ENCODE peak calls at places on chromosomes 2 and 18, in four cellular contexts. One of them, this sample, is unnamed.
A peak's percentile ranks its signal among the peaks of the same experiment; 100 is the strongest.

GRCh38 chr18:73708596-73708995 is 439.0 kb downstream of the FBXO15 start:
- DNase-seq in brain microvascular endothelial cell: no peak
- DNase-seq in SHP77: no peak
- DNase-seq in HFF-Myc: no peak
- DNase-seq in this sample: no peak

GRCh38 chr2:100742884-100743283 is 77.1 kb upstream of the NPAS2 start:
- DNase-seq in brain microvascular endothelial cell: peak; percentile 85
- DNase-seq in SHP77: no peak
- DNase-seq in HFF-Myc: peak; percentile 94
- DNase-seq in this sample: no peak

GRCh38 chr2:65368464-65368863 is 63.9 kb downstream of the SPRED2 start:
- DNase-seq in brain microvascular endothelial cell: no peak
- DNase-seq in SHP77: no peak
- DNase-seq in HFF-Myc: no peak
- DNase-seq in this sample: no peak

GRCh38 chr2:32738939-32739338 is 111.1 kb downstream of the TTC27 start:
- DNase-seq in brain microvascular endothelial cell: no peak
- DNase-seq in SHP77: no peak
- DNase-seq in HFF-Myc: no peak
- DNase-seq in this sample: no peak

GRCh38 chr2:61450144-61450543 is 20.7 kb downstream of the USP34 start:
- DNase-seq in brain microvascular endothelial cell: no peak
- DNase-seq in SHP77: no peak
- DNase-seq in HFF-Myc: no peak
- DNase-seq in this sample: no peak

GRCh38 chr2:69177785-69178636 is 165.0 kb downstream of the ANTXR1 start:
- DNase-seq in brain microvascular endothelial cell: peak; percentile 86
- DNase-seq in SHP77: no peak
- DNase-seq in HFF-Myc: no peak
- DNase-seq in this sample: peak; percentile 94

GRCh38 chr2:113157108-113157896 is 16.5 kb upstream of the PSD4 start:
- DNase-seq in brain microvascular endothelial cell: no peak
- DNase-seq in SHP77: no peak
- DNase-seq in HFF-Myc: no peak
- DNase-seq in this sample: no peak

GRCh38 chr2:232901711-232902578 is 31.9 kb downstream of the SNORC start:
- DNase-seq in brain microvascular endothelial cell: peak; percentile 92
- DNase-seq in SHP77: no peak
- DNase-seq in HFF-Myc: peak; percentile 82
- DNase-seq in this sample: no peak

GRCh38 chr2:86790134-86790827 is 432 bp downstream of the CD8A start:
- DNase-seq in brain microvascular endothelial cell: no peak
- DNase-seq in SHP77: no peak
- DNase-seq in HFF-Myc: no peak
- DNase-seq in this sample: no peak

GRCh38 chr2:84546551-84546950 is 30.3 kb downstream of the DNAH6 start:
- DNase-seq in brain microvascular endothelial cell: no peak
- DNase-seq in SHP77: no peak
- DNase-seq in HFF-Myc: no peak
- DNase-seq in this sample: no peak

GRCh38 chr2:191846787-191847620 is at the start of gene CAVIN2:
- DNase-seq in brain microvascular endothelial cell: peak; percentile 82
- DNase-seq in SHP77: no peak
- DNase-seq in HFF-Myc: peak; percentile 56
- DNase-seq in this sample: no peak

GRCh38 chr2:199431748-199432213 is 26.0 kb downstream of the SATB2 start:
- DNase-seq in brain microvascular endothelial cell: peak; percentile 52
- DNase-seq in SHP77: no peak
- DNase-seq in HFF-Myc: no peak
- DNase-seq in this sample: no peak

GRCh38 chr2:179812501-179812900 is 48.9 kb downstream of the ZNF385B start:
- DNase-seq in brain microvascular endothelial cell: no peak
- DNase-seq in SHP77: no peak
- DNase-seq in HFF-Myc: no peak
- DNase-seq in this sample: no peak

GRCh38 chr2:176447616-176448015 is 178.4 kb downstream of the MTX2 start:
- DNase-seq in brain microvascular endothelial cell: no peak
- DNase-seq in SHP77: no peak
- DNase-seq in HFF-Myc: no peak
- DNase-seq in this sample: no peak

GRCh38 chr2:109586687-109587086 is 27.1 kb downstream of the SEPTIN10 start:
- DNase-seq in brain microvascular endothelial cell: no peak
- DNase-seq in SHP77: no peak
- DNase-seq in HFF-Myc: no peak
- DNase-seq in this sample: no peak

GRCh38 chr2:19488009-19488691 is 129.7 kb upstream of the OSR1 start:
- DNase-seq in brain microvascular endothelial cell: peak; percentile 43
- DNase-seq in SHP77: no peak
- DNase-seq in HFF-Myc: no peak
- DNase-seq in this sample: no peak

GRCh38 chr18:36756262-36756661 is 72.5 kb downstream of the TPGS2 start:
- DNase-seq in brain microvascular endothelial cell: no peak
- DNase-seq in SHP77: no peak
- DNase-seq in HFF-Myc: peak; percentile 63
- DNase-seq in this sample: no peak

GRCh38 chr2:177246000-177246399 is 18.5 kb downstream of the NFE2L2 start:
- DNase-seq in brain microvascular endothelial cell: no peak
- DNase-seq in SHP77: no peak
- DNase-seq in HFF-Myc: no peak
- DNase-seq in this sample: no peak

GRCh38 chr2:237432484-237433092 is 18.6 kb upstream of the COL6A3 start:
- DNase-seq in brain microvascular endothelial cell: peak; percentile 95
- DNase-seq in SHP77: no peak
- DNase-seq in HFF-Myc: no peak
- DNase-seq in this sample: no peak

GRCh38 chr2:32741575-32741974 is 113.7 kb downstream of the TTC27 start:
- DNase-seq in brain microvascular endothelial cell: no peak
- DNase-seq in SHP77: no peak
- DNase-seq in HFF-Myc: no peak
- DNase-seq in this sample: no peak

GRCh38 chr2:100283724-100284501 is 38.4 kb downstream of the LONRF2 start:
- DNase-seq in brain microvascular endothelial cell: no peak
- DNase-seq in SHP77: no peak
- DNase-seq in HFF-Myc: peak; percentile 82
- DNase-seq in this sample: no peak

GRCh38 chr2:237223208-237223861 is 137.6 kb downstream of the COPS8 start:
- DNase-seq in brain microvascular endothelial cell: peak; percentile 97
- DNase-seq in SHP77: no peak
- DNase-seq in HFF-Myc: peak; percentile 94
- DNase-seq in this sample: peak; percentile 54

GRCh38 chr2:152352616-152353015 is 17.6 kb downstream of the FMNL2 start:
- DNase-seq in brain microvascular endothelial cell: no peak
- DNase-seq in SHP77: no peak
- DNase-seq in HFF-Myc: no peak
- DNase-seq in this sample: no peak

GRCh38 chr2:9648821-9649220 is 18.0 kb upstream of the YWHAQ start:
- DNase-seq in brain microvascular endothelial cell: no peak
- DNase-seq in SHP77: no peak
- DNase-seq in HFF-Myc: no peak
- DNase-seq in this sample: no peak

GRCh38 chr18:33839452-33840225 is 261.6 kb downstream of the ASXL3 start:
- DNase-seq in brain microvascular endothelial cell: peak; percentile 50
- DNase-seq in SHP77: peak; percentile 73
- DNase-seq in HFF-Myc: peak; percentile 16
- DNase-seq in this sample: no peak

GRCh38 chr18:3107740-3108151 is 94.8 kb upstream of the LPIN2 start:
- DNase-seq in brain microvascular endothelial cell: no peak
- DNase-seq in SHP77: no peak
- DNase-seq in HFF-Myc: no peak
- DNase-seq in this sample: no peak

GRCh38 chr2:45780541-45781463 is 129.3 kb downstream of the PRKCE start:
- DNase-seq in brain microvascular endothelial cell: no peak
- DNase-seq in SHP77: no peak
- DNase-seq in HFF-Myc: no peak
- DNase-seq in this sample: no peak

GRCh38 chr2:171327043-171327496 is 106.7 kb downstream of the METTL8 start:
- DNase-seq in brain microvascular endothelial cell: no peak
- DNase-seq in SHP77: no peak
- DNase-seq in HFF-Myc: no peak
- DNase-seq in this sample: no peak

GRCh38 chr2:235042576-235043515 is 91.0 kb downstream of the SH3BP4 start:
- DNase-seq in brain microvascular endothelial cell: no peak
- DNase-seq in SHP77: no peak
- DNase-seq in HFF-Myc: no peak
- DNase-seq in this sample: no peak

This sample was measured in chondrocyte.